ENCODE peak calls at places on chromosomes 1 and 21, in six cellular contexts. U is psoas muscle, I is lower lobe of right lung, O is Peyer's patch, V is glutamatergic neuron, P is neural crest cell. C is an unnamed sample.

GRCh38 chr1:40665335-40666171 is at the start of gene RIMS3:
- DNase-seq in U (peak; percentile 73), I (peak; percentile 84), O (peak; percentile 90), V (peak; percentile 93), P (peak; percentile 94), C (peak; percentile 79)

GRCh38 chr1:242199861-242200458 is 201.1 kb upstream of the MAP1LC3C start:
- DNase-seq in U (no peak), I (no peak), O (no peak), V (no peak), P (no peak), C (no peak)

GRCh38 chr21:32281531-32281930 is 2.7 kb upstream of the MIS18A start:
- DNase-seq in U (no peak), I (no peak), O (no peak), V (no peak), P (no peak), C (no peak)

GRCh38 chr1:111754964-111755320 is 759 bp upstream of the DDX20 start:
- DNase-seq in U (peak; percentile 49), I (no peak), O (peak; percentile 73), V (peak; percentile 82), P (peak; percentile 40), C (no peak)

GRCh38 chr1:118110580-118110979 is 74.4 kb downstream of the SPAG17 start:
- DNase-seq in U (no peak), I (no peak), O (no peak), V (no peak), P (no peak), C (no peak)

GRCh38 chr21:35075546-35075945 is 26.4 kb upstream of the RUNX1 start:
- DNase-seq in U (peak; percentile 39), I (no peak), O (no peak), V (no peak), P (no peak), C (no peak)

GRCh38 chr1:101739826-101740330 is 256.8 kb downstream of the OLFM3 start:
- DNase-seq in U (no peak), I (no peak), O (no peak), V (no peak), P (no peak), C (no peak)

GRCh38 chr21:29691616-29692491 is 247.9 kb downstream of the GRIK1 start:
- DNase-seq in U (no peak), I (no peak), O (no peak), V (no peak), P (no peak), C (no peak)

GRCh38 chr21:22409571-22409970 is 1411.4 kb downstream of the NCAM2 start:
- DNase-seq in U (no peak), I (no peak), O (no peak), V (no peak), P (no peak), C (no peak)

GRCh38 chr21:43866233-43866632 is 1.2 kb downstream of the AGPAT3 start:
- DNase-seq in U (peak; percentile 56), I (no peak), O (peak; percentile 68), V (no peak), P (no peak), C (no peak)

GRCh38 chr1:92951141-92951582 is 10.1 kb downstream of the DIPK1A start:
- DNase-seq in U (no peak), I (no peak), O (peak; percentile 66), V (no peak), P (no peak), C (no peak)

GRCh38 chr1:244030481-244031040 is 20.5 kb upstream of the ZBTB18 start:
- DNase-seq in U (no peak), I (no peak), O (no peak), V (no peak), P (no peak), C (no peak)

GRCh38 chr1:111553199-111553598 is 49.8 kb upstream of the ADORA3 start:
- DNase-seq in U (no peak), I (no peak), O (no peak), V (no peak), P (no peak), C (no peak)

GRCh38 chr1:236150291-236150940 is 8.1 kb downstream of the GPR137B start:
- DNase-seq in U (no peak), I (no peak), O (no peak), V (no peak), P (no peak), C (no peak)

GRCh38 chr1:78237364-78237916 is 191.7 kb downstream of the GIPC2 start:
- DNase-seq in U (no peak), I (peak; percentile 66), O (no peak), V (no peak), P (no peak), C (no peak)

GRCh38 chr1:234478152-234478480 is 863 bp downstream of the TARBP1 start:
- DNase-seq in U (peak; percentile 71), I (peak; percentile 81), O (peak; percentile 86), V (no peak), P (no peak), C (peak; percentile 52)

GRCh38 chr1:108880850-108881249 is 4.1 kb downstream of the GPSM2 start:
- DNase-seq in U (no peak), I (no peak), O (no peak), V (no peak), P (no peak), C (no peak)

GRCh38 chr1:38361566-38361965 is 315.0 kb upstream of the POU3F1 start:
- DNase-seq in U (no peak), I (no peak), O (no peak), V (peak; percentile 42), P (no peak), C (no peak)

GRCh38 chr1:245074232-245074747 is 80.5 kb upstream of the KIF26B start:
- DNase-seq in U (no peak), I (no peak), O (no peak), V (no peak), P (no peak), C (no peak)

GRCh38 chr1:150551784-150552691 is 2.8 kb downstream of the ADAMTSL4 start:
- DNase-seq in U (peak; percentile 91), I (peak; percentile 92), O (peak; percentile 87), V (no peak), P (no peak), C (no peak)

GRCh38 chr1:63858153-63858552 is 84.3 kb downstream of the ROR1 start:
- DNase-seq in U (no peak), I (no peak), O (no peak), V (no peak), P (no peak), C (no peak)

GRCh38 chr1:44089371-44090070 is 29.1 kb upstream of the KLF17 start:
- DNase-seq in U (no peak), I (no peak), O (no peak), V (no peak), P (no peak), C (no peak)

GRCh38 chr1:147336290-147336689 is 93.8 kb downstream of the CHD1L start:
- DNase-seq in U (no peak), I (no peak), O (no peak), V (no peak), P (no peak), C (no peak)

GRCh38 chr1:111851552-111851951 is 95.9 kb downstream of the DDX20 start:
- DNase-seq in U (no peak), I (no peak), O (no peak), V (no peak), P (no peak), C (no peak)

GRCh38 chr1:15432327-15432726 is 5.9 kb upstream of the CTRC start:
- DNase-seq in U (no peak), I (no peak), O (no peak), V (peak; percentile 46), P (no peak), C (no peak)

GRCh38 chr21:19433623-19434022 is 1030.0 kb upstream of the TMPRSS15 start:
- DNase-seq in U (no peak), I (no peak), O (no peak), V (no peak), P (no peak), C (no peak)

GRCh38 chr1:93531193-93531592 is 83.3 kb downstream of the FNBP1L start:
- DNase-seq in U (no peak), I (no peak), O (no peak), V (no peak), P (no peak), C (no peak)

DNA sequence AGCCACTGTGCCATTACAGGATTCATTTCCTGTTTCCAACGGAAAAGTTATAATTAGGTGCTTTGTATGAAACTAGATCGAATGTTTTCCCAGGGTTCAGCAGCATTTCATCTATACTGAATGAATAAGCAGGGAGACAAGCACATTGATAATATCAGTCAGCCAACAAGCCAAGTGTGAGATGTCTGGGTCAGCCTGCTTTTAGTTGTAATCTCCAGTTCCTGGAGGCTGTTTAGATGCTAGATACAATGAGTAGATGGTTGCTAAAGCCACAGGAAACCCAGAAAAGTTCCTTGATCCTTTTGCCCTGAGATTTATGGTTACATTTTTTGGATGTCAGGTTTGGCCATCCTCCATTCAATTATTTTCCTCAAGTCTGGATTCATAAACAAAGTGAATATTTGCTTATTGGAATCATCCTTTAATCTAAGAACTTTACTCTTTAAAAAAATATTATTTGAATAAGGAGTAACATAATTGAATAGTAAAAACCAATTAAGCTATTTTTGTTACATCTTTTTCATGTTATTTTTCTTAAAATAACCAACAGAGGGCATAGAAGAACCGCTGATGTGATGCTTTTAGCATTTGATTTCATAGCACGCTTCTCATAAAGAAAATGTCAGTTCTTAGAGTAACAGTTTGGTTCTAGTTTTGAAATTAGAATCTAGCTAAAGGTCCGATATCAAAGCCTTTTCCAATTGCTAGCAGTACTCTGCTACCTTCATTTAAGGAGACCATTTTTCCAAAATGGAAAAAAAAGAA is 76.6 kb downstream of the HSPA13 start:
- DNase-seq in U (no peak), I (no peak), O (no peak), V (no peak), P (no peak), C (no peak)
- TF ChIP-seq CTCF in U (peak; percentile 16), I (no peak), O (peak; percentile 19), V (no peak), P (no peak), C (no peak)

GRCh38 chr1:160777486-160778089 is 18.4 kb upstream of the LY9 start:
- DNase-seq in U (no peak), I (no peak), O (peak; percentile 77), V (no peak), P (peak; percentile 4), C (no peak)
- TF ChIP-seq CTCF in U (peak; percentile 4), I (peak; percentile 58), O (peak; percentile 82), V (peak; percentile 54), P (peak; percentile 61), C (peak; percentile 66)

GRCh38 chr1:200279810-200280411 is 129.9 kb downstream of the ZNF281 start:
- DNase-seq in U (no peak), I (no peak), O (peak; percentile 80), V (peak; percentile 53), P (peak; percentile 42), C (peak; percentile 13)
- TF ChIP-seq CTCF in U (peak; percentile 46), I (peak; percentile 72), O (peak; percentile 78), V (peak; percentile 77), P (peak; percentile 70), C (peak; percentile 63)

GRCh38 chr1:204205486-204205885 is 8.3 kb downstream of the GOLT1A start:
- DNase-seq in U (no peak), I (no peak), O (no peak), V (no peak), P (no peak), C (no peak)

GRCh38 chr1:204204944-204205343 is 8.7 kb upstream of the KISS1 start:
- DNase-seq in U (no peak), I (no peak), O (no peak), V (no peak), P (no peak), C (no peak)

GRCh38 chr1:204207136-204207616 is 6.6 kb downstream of the GOLT1A start:
- DNase-seq in U (peak; percentile 74), I (peak; percentile 79), O (peak; percentile 80), V (peak; percentile 88), P (peak; percentile 79), C (peak; percentile 77)

GRCh38 chr1:204203206-204203767 is 7.0 kb upstream of the KISS1 start:
- DNase-seq in U (no peak), I (no peak), O (no peak), V (no peak), P (no peak), C (no peak)

GRCh38 chr1:204206121-204206520 is 7.7 kb downstream of the GOLT1A start:
- DNase-seq in U (no peak), I (no peak), O (no peak), V (no peak), P (no peak), C (no peak)
- TF ChIP-seq CTCF in U (no peak), I (no peak), O (no peak), V (no peak), P (no peak), C (no peak)